ENCODE peak calls at places on chromosome 17, in nine cellular contexts. D, T, J, B, Y, C, K, W and F are unnamed samples.

GRCh38 chr17:50903604-50904521 is 37.7 kb upstream of the TOB1 start:
- ATAC-seq in J (peak; percentile 94), D (no peak), Y (peak; percentile 25), C (no peak), W (peak; percentile 91), T (no peak), K (peak; percentile 77), B (peak; percentile 86), F (peak; percentile 27)

GRCh38 chr17:305090-305976 is 47.3 kb downstream of the RPH3AL start:
- ATAC-seq in K (peak; percentile 76), D (no peak), W (no peak), J (no peak), B (no peak), C (peak; percentile 24), T (no peak), Y (peak; percentile 37), F (no peak)

GRCh38 chr17:80761421-80761871 is 216.8 kb downstream of the RPTOR start:
- ATAC-seq in B (peak; percentile 86), D (no peak), C (no peak), K (no peak), Y (no peak), J (peak; percentile 93), W (peak; percentile 66), T (no peak), F (no peak)

GRCh38 chr17:37731056-37731455 is 13.8 kb downstream of the HNF1B start:
- ATAC-seq in T (no peak), B (no peak), W (no peak), J (no peak), C (no peak), D (no peak), K (no peak), Y (no peak), F (no peak)

GRCh38 chr17:27466748-27467375 is 10.6 kb downstream of the KSR1 start:
- ATAC-seq in Y (no peak), C (no peak), W (peak; percentile 70), T (no peak), D (peak; percentile 46), J (peak; percentile 93), K (no peak), B (peak; percentile 86), F (peak; percentile 31)

GRCh38 chr17:46026045-46026814 is 27.2 kb downstream of the STH start:
- ATAC-seq in B (no peak), T (peak; percentile 31), K (peak; percentile 21), D (peak; percentile 44), J (no peak), Y (peak; percentile 20), W (no peak), C (no peak), F (peak; percentile 56)

GRCh38 chr17:72682597-72682996 is 409.9 kb downstream of the SLC39A11 start:
- ATAC-seq in T (no peak), W (no peak), B (no peak), D (no peak), K (no peak), J (no peak), C (no peak), Y (peak; percentile 66), F (no peak)

GRCh38 chr17:18006495-18007239 is 32.3 kb downstream of the ATPAF2 start:
- ATAC-seq in B (no peak), D (peak; percentile 60), W (no peak), J (no peak), Y (peak; percentile 82), K (no peak), C (no peak), T (no peak), F (no peak)

GRCh38 chr17:55391764-55392467 is 29.7 kb downstream of the MMD start:
- ATAC-seq in K (no peak), J (no peak), B (no peak), C (no peak), W (no peak), Y (no peak), T (no peak), D (no peak), F (no peak)

GRCh38 chr17:27209316-27209715 is 84.6 kb upstream of the WSB1 start:
- ATAC-seq in K (no peak), B (no peak), W (no peak), J (no peak), Y (peak; percentile 37), D (no peak), C (no peak), T (no peak), F (no peak)

GRCh38 chr17:17121162-17121561 is 78.9 kb downstream of the MPRIP start:
- ATAC-seq in C (no peak), J (peak; percentile 22), K (peak; percentile 43), B (no peak), W (no peak), Y (peak; percentile 78), T (no peak), D (no peak), F (no peak)

GRCh38 chr17:56876766-56877179 is 37.1 kb downstream of the TRIM25 start:
- ATAC-seq in W (no peak), T (peak; percentile 45), K (no peak), D (no peak), C (no peak), B (no peak), Y (no peak), J (no peak), F (no peak)

GRCh38 chr17:57666198-57666870 is 78.8 kb downstream of the CCDC182 start:
- ATAC-seq in Y (no peak), B (no peak), C (no peak), T (no peak), W (no peak), D (no peak), K (no peak), J (no peak), F (no peak)

GRCh38 chr17:49935526-49936210 is 33.3 kb upstream of the DLX4 start:
- ATAC-seq in W (no peak), K (no peak), D (peak; percentile 61), B (no peak), Y (no peak), J (no peak), C (no peak), T (no peak), F (no peak)

GRCh38 chr17:60817187-60817586 is 139.5 kb downstream of the BCAS3 start:
- ATAC-seq in K (peak; percentile 48), C (no peak), D (no peak), Y (peak; percentile 52), J (peak; percentile 64), B (no peak), W (no peak), T (no peak), F (no peak)

GRCh38 chr17:55037828-55038227 is 69.3 kb downstream of the STXBP4 start:
- ATAC-seq in D (no peak), J (peak; percentile 100), Y (no peak), W (peak; percentile 40), B (peak; percentile 73), C (no peak), T (no peak), K (no peak), F (no peak)

GRCh38 chr17:35775039-35775438 is 14.4 kb downstream of the C17orf50 start:
- ATAC-seq in B (no peak), K (no peak), W (no peak), D (no peak), C (no peak), J (no peak), Y (peak; percentile 11), T (no peak), F (no peak)

GRCh38 chr17:40014375-40014980 is 762 bp upstream of the CSF3 start:
- ATAC-seq in J (no peak), C (peak; percentile 50), B (no peak), D (no peak), W (no peak), T (no peak), K (no peak), Y (peak; percentile 48), F (peak; percentile 23)

GRCh38 chr17:29622337-29623282 is at the start of gene CORO6:
- ATAC-seq in J (peak; percentile 51), W (peak; percentile 51), Y (peak; percentile 56), B (peak; percentile 64), C (peak; percentile 63), T (peak; percentile 70), K (peak; percentile 69), D (peak; percentile 58), F (peak; percentile 81)